ENCODE peak calls at places on chromosomes 2 and 18, in four cellular contexts. Q is HFF-Myc; B is CD8-positive, alpha-beta memory T cell; Y is left ventricle myocardium inferior. S is an unnamed sample.

GRCh38 chr2:145777297-145777696 is 1257.4 kb upstream of the ZEB2 start:
- DNase-seq in Q (peak; percentile 35), B (no peak), Y (no peak), S (no peak)

GRCh38 chr18:22572321-22572720 is 154.6 kb upstream of the CTAGE1 start:
- DNase-seq in Q (no peak), B (no peak), Y (no peak), S (no peak)

GRCh38 chr2:29195796-29196195 is 80.6 kb downstream of the CLIP4 start:
- DNase-seq in Q (no peak), B (no peak), Y (no peak), S (no peak)

GRCh38 chr2:232889876-232890401 is 19.9 kb downstream of the SNORC start:
- DNase-seq in Q (no peak), B (no peak), Y (peak; percentile 9), S (no peak)

GRCh38 chr2:36478332-36478738 is 119.6 kb downstream of the FEZ2 start:
- DNase-seq in Q (no peak), B (no peak), Y (no peak), S (no peak)

GRCh38 chr2:210654091-210654490 is 97.7 kb downstream of the CPS1 start:
- DNase-seq in Q (no peak), B (no peak), Y (no peak), S (no peak)

GRCh38 chr18:49224130-49224529 is 236.3 kb downstream of the DYM start:
- DNase-seq in Q (no peak), B (no peak), Y (no peak), S (no peak)

GRCh38 chr18:33424266-33424946 is 16.1 kb downstream of the CCDC178 start:
- DNase-seq in Q (no peak), B (no peak), Y (no peak), S (no peak)

GRCh38 chr2:47799210-47799609 is 16.3 kb downstream of the MSH6 start:
- DNase-seq in Q (no peak), B (no peak), Y (no peak), S (no peak)

GRCh38 chr2:109487237-109487869 is 126.4 kb downstream of the SEPTIN10 start:
- DNase-seq in Q (peak; percentile 60), B (no peak), Y (no peak), S (no peak)

GRCh38 chr18:9343577-9343976 is 9.0 kb downstream of the TWSG1 start:
- DNase-seq in Q (no peak), B (no peak), Y (no peak), S (no peak)

GRCh38 chr18:9348079-9348671 is 13.6 kb downstream of the TWSG1 start:
- DNase-seq in Q (no peak), B (no peak), Y (no peak), S (no peak)

GRCh38 chr18:9346775-9347174 is 12.2 kb downstream of the TWSG1 start:
- DNase-seq in Q (no peak), B (no peak), Y (no peak), S (no peak)

GRCh38 chr18:9353596-9353995 is 19.0 kb downstream of the TWSG1 start:
- DNase-seq in Q (no peak), B (no peak), Y (no peak), S (no peak)

GRCh38 chr18:9348766-9349165 is 14.2 kb downstream of the TWSG1 start:
- DNase-seq in Q (no peak), B (no peak), Y (no peak), S (no peak)
- H3K4me3 ChIP-seq in Q (no peak overlapping the region), B (no peak overlapping the region), Y (no peak overlapping the region), S (no peak overlapping the region)

DNA sequence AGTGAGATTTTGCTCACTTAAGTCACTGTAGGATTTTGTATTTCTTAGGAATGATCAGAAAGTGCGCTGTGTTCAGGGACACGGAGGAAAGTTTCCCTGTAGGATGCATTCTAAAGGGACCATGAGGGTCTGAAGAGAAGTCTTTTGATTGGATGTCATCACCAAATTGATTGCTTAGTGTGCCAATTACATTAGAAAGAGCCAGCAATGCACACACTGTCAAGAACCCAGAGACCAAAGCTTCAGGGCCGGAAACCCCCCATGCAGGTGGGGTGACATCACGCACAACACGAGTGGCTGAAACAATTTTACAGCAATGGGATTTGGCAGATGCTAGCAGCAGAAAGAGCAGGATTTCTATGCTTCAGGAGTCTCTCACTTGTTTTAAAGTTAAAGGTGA is 242.4 kb downstream of the NAPG start:
- DNase-seq in Q (no peak), B (no peak), Y (no peak), S (no peak)
- H3K4me3 ChIP-seq in Q (no peak overlapping the region), B (no peak overlapping the region), Y (no peak overlapping the region), S (no peak overlapping the region)

GRCh38 chr2:58235988-58236387 is 5.1 kb downstream of the FANCL start:
- DNase-seq in Q (no peak), B (no peak), Y (no peak), S (no peak)

GRCh38 chr2:58235170-58235569 is 6.0 kb downstream of the FANCL start:
- DNase-seq in Q (no peak), B (no peak), Y (no peak), S (no peak)

GRCh38 chr2:58240595-58240937 is 559 bp downstream of the FANCL start:
- DNase-seq in Q (no peak), B (no peak), Y (no peak), S (no peak)

GRCh38 chr2:58239243-58239642 is 1.9 kb downstream of the FANCL start:
- DNase-seq in Q (no peak), B (no peak), Y (no peak), S (no peak)

GRCh38 chr2:58237741-58238140 is 3.4 kb downstream of the FANCL start:
- DNase-seq in Q (no peak), B (no peak), Y (no peak), S (no peak)
- H3K4me3 ChIP-seq in Q (no peak overlapping the region), B (no peak overlapping the region), Y (no peak overlapping the region), S (no peak overlapping the region)

DNA sequence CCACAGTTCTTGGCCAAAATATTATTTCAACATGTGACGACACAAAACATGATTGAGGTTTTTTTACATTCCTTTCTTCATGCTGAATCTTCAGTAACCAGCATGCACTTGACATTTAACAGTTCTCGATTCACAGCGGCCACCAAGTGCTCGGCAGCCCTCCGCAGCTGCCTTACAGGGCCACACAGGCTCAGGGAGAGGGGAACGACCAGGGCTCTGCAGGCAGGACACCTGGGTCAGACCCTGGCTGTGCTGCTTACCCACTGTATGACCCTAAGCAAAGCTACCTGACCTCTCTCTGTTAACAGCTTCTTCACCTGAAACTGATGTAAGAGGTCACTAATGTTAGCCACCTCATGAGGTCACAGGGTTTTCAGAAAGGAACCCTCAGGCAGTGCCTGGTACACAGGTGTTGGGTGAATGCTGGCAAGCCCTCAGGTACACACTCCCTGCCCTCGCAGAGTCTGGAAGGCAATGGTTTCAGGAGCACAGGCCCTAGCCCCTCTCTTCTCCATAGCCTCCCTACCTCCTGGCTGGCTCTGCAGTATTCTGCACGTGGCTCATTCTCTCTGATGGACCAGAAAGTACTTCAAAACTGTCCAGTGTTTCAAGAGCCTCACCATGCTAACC is 25.7 kb downstream of the TUBB6 start:
- DNase-seq in Q (no peak), B (no peak), Y (no peak), S (no peak)
- H3K4me3 ChIP-seq in Q (no peak overlapping the region), B (no peak overlapping the region), Y (no peak overlapping the region), S (no peak overlapping the region)

GRCh38 chr2:7673101-7673500 is 755.9 kb downstream of the RNF144A start:
- DNase-seq in Q (no peak), B (no peak), Y (no peak), S (no peak)

GRCh38 chr2:7674606-7675005 is 757.4 kb downstream of the RNF144A start:
- DNase-seq in Q (no peak), B (no peak), Y (no peak), S (no peak)

GRCh38 chr2:7672685-7673071 is 755.5 kb downstream of the RNF144A start:
- DNase-seq in Q (no peak), B (no peak), Y (no peak), S (no peak)

GRCh38 chr2:7672027-7672684 is 754.9 kb downstream of the RNF144A start:
- DNase-seq in Q (peak; percentile 38), B (peak; percentile 39), Y (peak; percentile 27), S (no peak)

DNA sequence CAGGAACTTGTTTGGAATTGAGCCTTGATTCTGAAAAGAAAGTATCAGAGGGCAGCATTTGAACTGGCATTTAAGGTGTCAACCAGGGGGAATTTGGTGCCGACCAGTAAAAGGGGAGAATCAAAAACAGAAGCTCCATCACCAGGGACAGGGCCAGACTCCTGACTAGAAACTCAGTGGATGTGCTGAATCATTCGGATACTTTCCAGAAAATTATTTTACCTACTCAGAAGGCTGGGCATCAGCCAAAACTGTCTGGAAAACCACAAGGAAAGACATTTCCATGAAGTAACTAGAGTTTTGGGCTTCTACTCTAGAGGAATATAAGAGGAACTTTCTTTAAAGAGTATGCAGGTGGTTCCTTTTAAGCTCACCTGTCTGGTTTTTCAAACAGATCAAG is 756.6 kb downstream of the RNF144A start:
- DNase-seq in Q (no peak), B (no peak), Y (no peak), S (no peak)
- H3K4me3 ChIP-seq in Q (no peak overlapping the region), B (no peak overlapping the region), Y (no peak overlapping the region), S (no peak overlapping the region)